ENCODE peak calls at places on chromosomes 3 and 15, in six cellular contexts. I is RCC 7860, B is pancreas, H is midbrain, G is C1 segment of cervical spinal cord, A is activated B cell treated with CpG ODN at 0.5 μM for 24 hours. K is an unnamed sample.

GRCh38 chr3:58998476-58999117 is 51.2 kb downstream of the CFAP20DC start:
- DNase-seq in G (no peak), A (no peak), B (no peak), H (no peak), I (peak), K (no peak)

GRCh38 chr15:80174017-80174746 is 21.4 kb downstream of the FAH start:
- DNase-seq in H (no peak), G (no peak), I (no peak), A (no peak), B (no peak), K (no peak)

GRCh38 chr3:107235193-107235922 is 141.9 kb upstream of the CCDC54 start:
- DNase-seq in I (no peak), H (peak), A (no peak), B (no peak), G (no peak), K (no peak)

GRCh38 chr15:100661161-100661560 is 58.8 kb downstream of the ASB7 start:
- DNase-seq in I (no peak), A (no peak), G (no peak), H (no peak), B (no peak), K (no peak)

GRCh38 chr15:101635944-101636727 is 16.0 kb downstream of the TM2D3 start:
- DNase-seq in A (no peak), H (no peak), B (no peak), I (no peak), G (no peak), K (no peak)

GRCh38 chr15:100727291-100727851 is 125.0 kb downstream of the ASB7 start:
- DNase-seq in I (no peak), A (no peak), B (no peak), G (no peak), H (no peak), K (no peak)

GRCh38 chr3:72462611-72463011 is 385.6 kb downstream of the SHQ1 start:
- DNase-seq in I (no peak), G (no peak), B (no peak), H (no peak), A (no peak), K (no peak)

GRCh38 chr3:175511219-175511780 is 652.2 kb downstream of the NAALADL2 start:
- DNase-seq in B (no peak), H (no peak), I (no peak), A (no peak), G (no peak), K (no peak)

GRCh38 chr15:59491062-59491461 is 53.1 kb downstream of the FAM81A start:
- DNase-seq in G (no peak), B (no peak), A (no peak), I (no peak), H (peak), K (no peak)

GRCh38 chr3:186361246-186361611 is 805 bp downstream of the DGKG start:
- DNase-seq in H (no peak), G (no peak), I (no peak), B (no peak), A (no peak), K (no peak)

K was measured in left colon.